ENCODE peak calls at places on chromosome 14, in eight cellular contexts. T, C, M, W, F, R, K and X are unnamed samples.

GRCh38 chr14:77800814-77801213 is 905 bp downstream of the ADCK1 start:
- DNase-seq in K (no peak), W (no peak), R (no peak), T (no peak), M (no peak), F (no peak), C (no peak), X (no peak)

GRCh38 chr14:69226736-69227135 is 33.2 kb upstream of the GALNT16 start:
- DNase-seq in M (no peak), T (no peak), C (no peak), R (no peak), W (no peak), K (no peak), F (no peak), X (no peak)

GRCh38 chr14:49886523-49886922 is 6.4 kb upstream of the ARF6 start:
- DNase-seq in M (no peak), C (no peak), W (no peak), T (no peak), R (no peak), F (no peak), K (no peak), X (no peak)

GRCh38 chr14:20742132-20742531 is 3.6 kb upstream of the EDDM3A start:
- DNase-seq in W (no peak), M (no peak), R (no peak), C (no peak), K (no peak), F (no peak), T (no peak), X (no peak)

GRCh38 chr14:22848391-22849164 is 12.2 kb downstream of the MMP14 start:
- DNase-seq in C (peak; percentile 60), R (no peak), K (peak; percentile 70), W (no peak), F (peak; percentile 86), T (peak; percentile 76), M (no peak), X (peak; percentile 95)

GRCh38 chr14:33808187-33808586 is 142.7 kb downstream of the EGLN3 start:
- DNase-seq in F (no peak), K (no peak), M (no peak), R (no peak), C (no peak), T (no peak), W (no peak), X (no peak)

GRCh38 chr14:90760591-90761316 is 55.5 kb downstream of the TTC7B start:
- DNase-seq in K (no peak), C (no peak), T (no peak), M (no peak), F (no peak), R (peak; percentile 42), W (peak; percentile 55), X (peak; percentile 37)

GRCh38 chr14:55102141-55102547 is 26.9 kb upstream of the LGALS3 start:
- DNase-seq in R (no peak), C (no peak), M (no peak), W (peak; percentile 84), K (peak; percentile 78), T (peak; percentile 85), F (peak; percentile 87), X (peak; percentile 97)

GRCh38 chr14:103527408-103528157 is 1.4 kb upstream of the TRMT61A start:
- DNase-seq in F (no peak), T (no peak), M (no peak), W (no peak), C (no peak), K (no peak), R (no peak), X (no peak)

GRCh38 chr14:70422538-70422937 is 5.6 kb upstream of the SYNJ2BP start:
- DNase-seq in C (no peak), F (no peak), T (no peak), M (no peak), W (no peak), R (no peak), K (no peak), X (no peak)

GRCh38 chr14:67636361-67636919 is 16.7 kb downstream of the ARG2 start:
- DNase-seq in W (no peak), T (no peak), R (no peak), F (no peak), K (no peak), C (no peak), M (no peak), X (peak; percentile 17)

GRCh38 chr14:52043690-52044089 is 25.2 kb downstream of the NID2 start:
- DNase-seq in C (no peak), T (no peak), R (peak; percentile 55), K (no peak), M (peak; percentile 37), F (no peak), W (peak; percentile 60), X (no peak)

GRCh38 chr14:92534863-92535654 is 21.5 kb downstream of the RIN3 start:
- DNase-seq in M (no peak), T (peak; percentile 52), C (no peak), W (no peak), F (no peak), K (no peak), R (no peak), X (no peak)

GRCh38 chr14:50045039-50045711 is 71.2 kb downstream of the VCPKMT start:
- DNase-seq in W (peak; percentile 59), F (peak; percentile 82), R (no peak), C (peak; percentile 74), K (peak; percentile 67), T (peak; percentile 96), M (peak; percentile 75), X (peak; percentile 37)

GRCh38 chr14:104363891-104364760 is 215.4 kb upstream of the C14orf180 start:
- DNase-seq in F (peak; percentile 42), K (no peak), T (peak; percentile 25), R (no peak), M (no peak), C (no peak), W (no peak), X (no peak)

GRCh38 chr14:54366726-54367707 is 29.8 kb upstream of the CDKN3 start:
- DNase-seq in R (peak; percentile 75), W (peak; percentile 73), C (no peak), F (no peak), T (no peak), K (no peak), M (peak; percentile 42), X (peak; percentile 73)

GRCh38 chr14:103395245-103395644 is 10.0 kb downstream of the MARK3 start:
- DNase-seq in T (no peak), R (no peak), M (no peak), K (no peak), W (no peak), F (no peak), C (no peak), X (no peak)

GRCh38 chr14:94771906-94772468 is 2.1 kb upstream of the GSC start:
- DNase-seq in M (no peak), F (no peak), W (no peak), R (no peak), T (no peak), K (no peak), C (no peak), X (no peak)

GRCh38 chr14:22489247-22489551 is 99.8 kb downstream of the DAD1 start:
- DNase-seq in M (no peak), W (no peak), R (no peak), K (no peak), C (no peak), T (no peak), F (no peak), X (no peak)

GRCh38 chr14:67618617-67619063 is 1.1 kb upstream of the ARG2 start:
- DNase-seq in F (no peak), T (no peak), R (peak; percentile 75), M (peak; percentile 16), K (peak; percentile 25), C (no peak), W (peak; percentile 76), X (peak; percentile 85)

GRCh38 chr14:105377555-105378182 is 20.7 kb upstream of the TEX22 start:
- DNase-seq in T (no peak), R (no peak), C (no peak), K (no peak), M (no peak), W (no peak), F (no peak), X (no peak)
- TF ChIP-seq CTCF in T (no peak), R (no peak), C (no peak), K (no peak), M (no peak), W (no peak), F (no peak), X (peak; percentile 6)

DNA sequence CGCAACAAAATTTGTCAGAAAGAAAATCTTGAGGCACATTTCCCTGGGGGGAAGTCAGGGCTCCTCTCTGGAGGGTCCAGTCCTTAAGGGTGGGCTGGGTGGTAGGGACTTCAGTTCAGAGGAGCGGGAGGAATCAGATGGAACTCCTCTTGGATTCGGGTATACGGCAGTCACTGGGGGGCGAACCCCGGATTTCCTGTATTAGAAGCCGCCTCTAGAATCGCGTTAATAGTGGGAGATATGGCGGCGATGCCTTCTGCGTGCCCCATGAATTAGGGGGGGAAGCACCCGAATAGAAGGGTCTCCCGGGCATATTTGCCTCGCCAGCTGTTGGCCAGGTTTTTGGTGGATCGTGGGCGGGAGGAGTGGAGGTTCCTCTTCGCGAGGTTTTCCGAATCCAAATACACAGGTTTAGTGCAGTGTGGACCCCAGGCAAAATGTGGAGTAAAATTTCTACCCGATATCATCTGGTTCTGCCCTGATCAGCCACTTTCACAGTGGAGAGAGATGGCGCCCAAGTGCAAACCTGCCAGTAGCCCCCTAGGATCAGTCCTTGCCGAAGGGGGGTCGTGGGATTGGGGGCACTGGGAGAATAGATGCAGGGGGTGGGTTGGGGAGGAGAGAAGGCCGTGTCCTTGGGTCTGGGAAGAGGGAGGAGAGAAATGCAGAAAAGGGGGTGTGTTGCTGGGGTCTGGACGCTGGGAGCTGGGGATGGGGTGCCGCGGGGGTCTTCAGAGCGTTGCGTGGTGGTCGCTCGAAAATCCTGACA is 637 bp downstream of the MEG3 start:
- DNase-seq in C (no peak), T (no peak), F (no peak), W (no peak), R (no peak), K (no peak), M (no peak), X (no peak)
- H3K4me3 ChIP-seq in C (peak overlapping the region; percentile 32), T (no peak overlapping the region), F (peak overlapping the region; percentile 46), W (peak overlapping the region; percentile 47), R (no peak overlapping the region), K (peak overlapping the region; percentile 31), M (no peak overlapping the region), X (peak overlapping the region; percentile 93)

DNA sequence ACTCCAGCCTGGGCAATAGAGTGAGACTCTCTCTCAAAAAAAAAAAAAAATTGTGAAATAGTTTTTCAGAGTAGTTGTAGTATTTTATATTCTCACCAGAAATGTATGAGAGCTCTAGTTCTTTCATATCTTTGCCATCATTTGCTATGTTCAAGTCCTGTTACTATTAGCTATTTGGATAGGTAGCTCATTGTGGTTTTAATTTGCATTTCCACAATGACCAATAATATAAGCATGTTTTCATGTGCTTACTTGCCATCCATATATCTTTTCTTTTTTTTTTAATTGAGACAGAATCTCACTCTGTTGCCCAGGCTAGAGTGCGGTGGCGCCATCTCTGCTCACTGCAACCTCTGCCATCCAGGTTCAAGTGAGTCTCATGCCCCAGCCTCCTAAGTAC is 8.4 kb upstream of the RIPK3 start:
- DNase-seq in W (no peak), C (no peak), T (no peak), M (no peak), F (no peak), K (no peak), R (no peak), X (no peak)
- TF ChIP-seq CTCF in W (no peak), C (no peak), T (no peak), M (no peak), F (no peak), K (no peak), R (no peak), X (no peak)

GRCh38 chr14:98137626-98138025 is 1134.4 kb downstream of the BCL11B start:
- DNase-seq in K (no peak), M (no peak), C (no peak), T (no peak), F (no peak), R (no peak), W (no peak), X (no peak)
- H3K4me3 ChIP-seq in K (no peak overlapping the region), M (no peak overlapping the region), C (no peak overlapping the region), T (no peak overlapping the region), F (no peak overlapping the region), R (no peak overlapping the region), W (no peak overlapping the region), X (no peak overlapping the region)